ENCODE peak calls at places on chromosome 16, in seven cellular contexts. P is naive thymus-derived CD4-positive, alpha-beta T cell; I is heart right ventricle; V is Panc1; F is psoas muscle; Q is left ventricle myocardium inferior; S is heart left ventricle. L is an unnamed sample.

GRCh38 chr16:66604376-66605176 is at the start of gene CMTM3:
- DNase-seq in F (peak; percentile 82), V (no peak), Q (peak; percentile 75), P (peak; percentile 75), I (peak; percentile 76), S (peak; percentile 89), L (no peak)

GRCh38 chr16:63289834-63290460 is 1253.7 kb upstream of the CDH8 start:
- DNase-seq in S (no peak), P (no peak), I (no peak), F (no peak), Q (no peak), V (peak; percentile 46), L (no peak)

GRCh38 chr16:19240494-19240893 is 45.0 kb upstream of the CLEC19A start:
- DNase-seq in V (no peak), I (no peak), S (no peak), F (no peak), Q (no peak), P (no peak), L (no peak)

GRCh38 chr16:58733248-58733670 is 857 bp downstream of the GOT2 start:
- DNase-seq in I (no peak), V (no peak), Q (no peak), P (no peak), F (peak; percentile 54), S (no peak), L (no peak)

GRCh38 chr16:75287708-75288107 is 36.3 kb upstream of the BCAR1 start:
- DNase-seq in F (no peak), P (no peak), I (no peak), Q (no peak), V (no peak), S (no peak), L (no peak)

GRCh38 chr16:1486551-1487390 is 2.0 kb downstream of the PTX4 start:
- DNase-seq in V (no peak), S (peak; percentile 42), F (no peak), Q (no peak), I (no peak), P (no peak), L (no peak)

GRCh38 chr16:85969159-85969558 is 70.2 kb downstream of the IRF8 start:
- DNase-seq in V (no peak), I (no peak), P (no peak), Q (no peak), F (no peak), S (no peak), L (no peak)

GRCh38 chr16:2953706-2954105 is 10.4 kb upstream of the KREMEN2 start:
- DNase-seq in S (peak; percentile 55), Q (no peak), I (no peak), P (no peak), F (peak; percentile 29), V (no peak), L (no peak)

GRCh38 chr16:56852401-56852730 is 12.6 kb upstream of the SLC12A3 start:
- DNase-seq in I (no peak), S (no peak), Q (no peak), P (no peak), F (no peak), V (no peak), L (no peak)

GRCh38 chr16:86138121-86138944 is 239.4 kb downstream of the IRF8 start:
- DNase-seq in S (no peak), F (no peak), P (no peak), V (no peak), I (no peak), Q (no peak), L (no peak)

GRCh38 chr16:79843631-79844043 is 243.1 kb upstream of the MAF start:
- DNase-seq in I (no peak), V (no peak), F (no peak), Q (no peak), S (no peak), P (no peak), L (no peak)

GRCh38 chr16:77788196-77789084 is at the start of gene VAT1L:
- DNase-seq in S (no peak), Q (peak; percentile 19), P (no peak), V (no peak), F (no peak), I (peak; percentile 30), L (no peak)

GRCh38 chr16:27404163-27404823 is 2.3 kb downstream of the IL21R start:
- DNase-seq in I (no peak), V (no peak), S (no peak), Q (no peak), F (no peak), P (no peak), L (no peak)

GRCh38 chr16:17475104-17475503 is 4.3 kb upstream of the XYLT1 start:
- DNase-seq in S (no peak), V (no peak), I (no peak), F (no peak), Q (no peak), P (no peak), L (no peak)

GRCh38 chr16:14050297-14051027 is 20.7 kb upstream of the MRTFB start:
- DNase-seq in V (no peak), S (no peak), I (no peak), P (no peak), Q (no peak), F (no peak), L (no peak)

GRCh38 chr16:87178977-87179376 is 138.2 kb downstream of the C16orf95 start:
- DNase-seq in Q (peak; percentile 33), I (peak; percentile 49), V (no peak), P (no peak), S (peak; percentile 79), F (no peak), L (no peak)

GRCh38 chr16:4538386-4539235 is at the start of gene CDIP1:
- DNase-seq in S (peak; percentile 98), I (peak; percentile 97), V (peak; percentile 88), Q (peak; percentile 97), P (peak; percentile 90), F (peak; percentile 99), L (peak; percentile 78)
- H3K27ac ChIP-seq in S (peak within 1 kb of the TSS; percentile 88), I (peak within 1 kb of the TSS; percentile 92), V (peak within 1 kb of the TSS; percentile 86), Q (peak within 1 kb of the TSS; percentile 94), P (peak within 1 kb of the TSS; percentile 96), F (peak within 1 kb of the TSS; percentile 95), L (peak within 1 kb of the TSS; percentile 52)

DNA sequence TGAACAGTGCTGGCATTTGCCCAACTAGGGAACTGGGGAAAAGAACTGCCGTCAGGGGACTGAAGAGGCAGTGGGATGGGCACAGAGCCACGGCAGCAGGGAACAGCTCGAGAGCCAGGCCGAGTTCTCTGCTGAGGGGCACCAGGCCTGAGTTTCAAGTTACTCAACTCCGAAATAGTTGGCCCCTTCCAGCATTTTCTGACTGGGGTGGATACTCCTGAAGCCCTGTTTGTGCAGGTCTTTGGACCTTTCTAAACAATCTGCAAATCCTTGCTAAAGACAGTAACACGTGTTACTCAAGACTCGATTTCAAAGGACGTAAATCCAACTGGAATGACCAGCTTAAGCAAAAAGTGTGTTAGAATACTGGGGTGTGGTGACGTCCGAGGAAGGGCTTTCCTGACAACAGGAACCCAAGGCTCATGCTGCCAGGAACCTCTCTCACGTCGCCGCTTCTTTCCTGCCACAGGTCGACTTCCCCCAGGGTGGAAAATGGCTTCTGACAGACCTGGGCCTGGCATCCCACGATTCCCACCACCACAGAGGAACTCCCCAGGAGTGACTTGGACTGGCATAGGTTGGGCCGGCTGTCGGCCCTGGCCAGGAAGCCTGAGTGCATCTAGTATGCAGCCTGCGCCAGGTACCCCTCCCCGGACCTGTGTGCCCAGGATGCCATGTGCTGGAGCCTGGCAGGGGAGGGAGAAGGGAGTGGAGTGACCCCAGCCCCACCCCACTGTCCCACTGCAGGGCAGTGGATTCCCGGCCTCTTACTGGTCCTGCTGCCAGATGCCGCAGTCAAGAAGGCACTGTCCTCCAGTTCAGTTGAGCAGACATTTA is 71.9 kb downstream of the N4BP1 start:
- DNase-seq in Q (peak; percentile 69), I (peak; percentile 70), V (no peak), F (peak; percentile 76), S (no peak), P (no peak), L (no peak)
- H3K27ac ChIP-seq in Q (peak overlapping the region; percentile 69), I (peak overlapping the region; percentile 81), V (no peak overlapping the region), F (peak overlapping the region; percentile 87), S (peak overlapping the region; percentile 70), P (no peak overlapping the region), L (peak overlapping the region; percentile 74)

GRCh38 chr16:24729243-24729966 is at the start of gene TNRC6A:
- DNase-seq in S (peak; percentile 95), F (peak; percentile 97), V (no peak), P (peak; percentile 78), I (peak; percentile 93), Q (peak; percentile 91), L (peak; percentile 27)

GRCh38 chr16:24728011-24728410 is 1.4 kb upstream of the TNRC6A start:
- DNase-seq in I (no peak), P (no peak), F (no peak), S (no peak), V (no peak), Q (no peak), L (no peak)

GRCh38 chr16:24730914-24731313 is 1.5 kb downstream of the TNRC6A start:
- DNase-seq in I (no peak), Q (no peak), F (no peak), S (no peak), V (no peak), P (no peak), L (no peak)

GRCh38 chr16:24729967-24730815 is 740 bp downstream of the TNRC6A start:
- DNase-seq in P (no peak), S (no peak), V (no peak), I (peak; percentile 52), F (no peak), Q (peak; percentile 44), L (no peak)

DNA sequence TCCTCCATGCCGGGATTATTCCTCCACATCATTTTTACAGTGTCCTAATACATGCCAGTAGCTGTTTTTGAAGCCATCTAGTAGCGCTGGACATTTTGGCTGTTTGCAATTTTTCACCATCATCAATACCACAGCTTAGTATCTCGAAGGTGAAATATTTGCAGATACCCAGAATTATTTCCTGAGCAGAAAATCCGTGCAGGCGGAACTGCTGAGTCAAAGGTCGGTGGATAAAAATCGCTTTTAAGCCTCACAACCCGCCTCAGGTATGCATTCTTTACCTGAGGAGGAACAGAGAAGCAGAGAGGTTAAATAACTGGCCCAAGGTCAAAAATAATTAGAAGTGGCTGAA is 584 bp upstream of the TNRC6A start:
- DNase-seq in S (no peak), V (no peak), F (no peak), Q (no peak), P (no peak), I (no peak), L (no peak)
- H3K27ac ChIP-seq in S (peak overlapping the region; percentile 99), V (peak overlapping the region; percentile 93), F (peak overlapping the region; percentile 94), Q (peak overlapping the region; percentile 98), P (peak overlapping the region; percentile 98), I (peak overlapping the region; percentile 97), L (peak overlapping the region; percentile 87)

DNA sequence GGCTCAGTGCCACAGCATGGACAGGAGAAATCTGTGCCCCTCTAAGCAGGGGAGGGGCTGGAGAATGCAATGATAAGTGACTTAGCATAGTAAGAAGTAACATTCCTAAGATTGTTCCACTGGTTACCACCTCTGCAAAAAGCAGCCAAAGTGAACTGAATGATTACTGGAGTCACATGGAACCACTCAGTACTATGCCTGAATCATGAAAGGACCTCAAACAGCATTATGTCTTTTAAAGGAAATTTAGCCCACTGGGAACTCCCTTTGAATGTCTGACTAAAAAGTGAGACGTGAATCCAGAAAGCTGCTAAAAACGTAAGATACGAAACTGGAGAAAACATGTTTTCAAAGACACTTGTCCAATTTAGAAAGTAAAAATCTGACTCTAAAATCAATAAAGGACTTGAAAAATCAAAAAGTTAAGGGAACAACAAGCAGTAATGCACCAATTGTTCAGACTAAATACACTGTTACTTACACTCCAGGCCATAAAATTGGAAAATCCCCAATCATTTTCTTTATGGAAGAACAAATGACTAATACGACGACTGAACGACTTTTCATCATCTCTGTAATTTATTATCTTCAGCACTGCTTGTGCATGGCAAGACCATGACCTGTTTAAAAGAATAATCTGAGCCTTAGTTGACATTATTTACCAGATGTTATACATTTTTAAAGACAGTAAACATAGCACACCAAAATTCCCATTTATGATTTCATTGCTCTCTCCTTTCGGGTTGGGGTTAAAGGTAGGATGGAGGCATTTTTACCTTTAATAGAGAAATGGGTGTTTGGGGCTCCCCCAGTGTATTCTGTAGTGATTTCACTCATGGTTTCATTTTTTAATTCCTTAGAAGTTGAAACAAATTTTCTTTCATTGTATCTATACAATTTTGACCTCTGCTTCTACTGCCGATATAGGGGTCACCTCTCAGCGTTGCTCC is 38.8 kb downstream of the LITAFD start:
- DNase-seq in I (no peak), Q (no peak), P (no peak), V (no peak), F (no peak), S (no peak), L (no peak)
- H3K27ac ChIP-seq in I (no peak overlapping the region), Q (no peak overlapping the region), P (no peak overlapping the region), V (no peak overlapping the region), F (no peak overlapping the region), S (no peak overlapping the region), L (no peak overlapping the region)

L was measured in epithelial cell of prostate.